ENCODE peak calls at places on chromosomes 13 and 19, in seven cellular contexts. One of them, this sample, is unnamed. For H3K4me1, the result is how much of the 10 kb centered on the place peaks cover.

GRCh38 chr13:30486230-30487074 is 20.7 kb upstream of the HMGB1 start:
- DNase-seq in A549: no peak
- DNase-seq in gastrocnemius medialis: no peak
- DNase-seq in OCI-LY7: no peak
- DNase-seq in PC-3: peak
- DNase-seq in thoracic aorta: no peak
- DNase-seq in tibial artery: no peak
- DNase-seq in this sample: no peak

GRCh38 chr13:52713894-52714293 is 25.7 kb downstream of the CNMD start:
- DNase-seq in A549: no peak
- DNase-seq in gastrocnemius medialis: peak
- DNase-seq in OCI-LY7: no peak
- DNase-seq in PC-3: no peak
- DNase-seq in thoracic aorta: no peak
- DNase-seq in tibial artery: no peak
- DNase-seq in this sample: no peak

GRCh38 chr19:53586277-53586691 is 45.5 kb upstream of the DPRX start:
- DNase-seq in A549: no peak
- DNase-seq in gastrocnemius medialis: no peak
- DNase-seq in OCI-LY7: no peak
- DNase-seq in PC-3: peak
- DNase-seq in thoracic aorta: no peak
- DNase-seq in tibial artery: no peak
- DNase-seq in this sample: no peak

GRCh38 chr13:112446347-112446861 is 70.2 kb downstream of the SPACA7 start:
- DNase-seq in A549: no peak
- DNase-seq in gastrocnemius medialis: no peak
- DNase-seq in OCI-LY7: no peak
- DNase-seq in PC-3: no peak
- DNase-seq in thoracic aorta: no peak
- DNase-seq in tibial artery: no peak
- DNase-seq in this sample: no peak

GRCh38 chr19:8615813-8616596 is 5.5 kb upstream of the ADAMTS10 start:
- DNase-seq in A549: peak
- DNase-seq in gastrocnemius medialis: no peak
- DNase-seq in OCI-LY7: peak
- DNase-seq in PC-3: peak
- DNase-seq in thoracic aorta: no peak
- DNase-seq in tibial artery: peak
- DNase-seq in this sample: peak

GRCh38 chr19:48487944-48488343 is 18.8 kb downstream of the CYTH2 start:
- DNase-seq in A549: peak
- DNase-seq in gastrocnemius medialis: peak
- DNase-seq in OCI-LY7: no peak
- DNase-seq in PC-3: peak
- DNase-seq in thoracic aorta: peak
- DNase-seq in tibial artery: peak
- DNase-seq in this sample: peak

GRCh38 chr19:41328157-41328817 is 18.3 kb downstream of the CCDC97 start:
- DNase-seq in A549: peak
- DNase-seq in gastrocnemius medialis: no peak
- DNase-seq in OCI-LY7: no peak
- DNase-seq in PC-3: no peak
- DNase-seq in thoracic aorta: no peak
- DNase-seq in tibial artery: no peak
- DNase-seq in this sample: no peak

GRCh38 chr13:27406178-27406939 is 18.1 kb upstream of the GTF3A start:
- DNase-seq in A549: peak
- DNase-seq in gastrocnemius medialis: no peak
- DNase-seq in OCI-LY7: peak
- DNase-seq in PC-3: peak
- DNase-seq in thoracic aorta: no peak
- DNase-seq in tibial artery: no peak
- DNase-seq in this sample: no peak

GRCh38 chr13:110047511-110047910 is 259.4 kb downstream of the COL4A1 start:
- DNase-seq in A549: no peak
- DNase-seq in gastrocnemius medialis: no peak
- DNase-seq in OCI-LY7: no peak
- DNase-seq in PC-3: peak
- DNase-seq in thoracic aorta: peak
- DNase-seq in tibial artery: peak
- DNase-seq in this sample: peak

GRCh38 chr13:73292127-73292526 is 233.3 kb downstream of the KLF5 start:
- DNase-seq in A549: no peak
- DNase-seq in gastrocnemius medialis: no peak
- DNase-seq in OCI-LY7: no peak
- DNase-seq in PC-3: no peak
- DNase-seq in thoracic aorta: no peak
- DNase-seq in tibial artery: no peak
- DNase-seq in this sample: no peak

GRCh38 chr13:109451726-109452125 is 334.7 kb downstream of the IRS2 start:
- DNase-seq in A549: no peak
- DNase-seq in gastrocnemius medialis: no peak
- DNase-seq in OCI-LY7: no peak
- DNase-seq in PC-3: no peak
- DNase-seq in thoracic aorta: no peak
- DNase-seq in tibial artery: no peak
- DNase-seq in this sample: no peak

GRCh38 chr19:58033741-58034475 is at the start of gene ZSCAN1:
- DNase-seq in A549: no peak
- DNase-seq in gastrocnemius medialis: peak
- DNase-seq in OCI-LY7: no peak
- DNase-seq in PC-3: no peak
- DNase-seq in thoracic aorta: no peak
- DNase-seq in tibial artery: peak
- DNase-seq in this sample: peak

GRCh38 chr19:2230807-2231533 is 5.2 kb downstream of the PLEKHJ1 start:
- DNase-seq in A549: no peak
- DNase-seq in gastrocnemius medialis: peak
- DNase-seq in OCI-LY7: no peak
- DNase-seq in PC-3: no peak
- DNase-seq in thoracic aorta: no peak
- DNase-seq in tibial artery: no peak
- DNase-seq in this sample: no peak

GRCh38 chr13:77475345-77476084 is 60.0 kb upstream of the SCEL start:
- DNase-seq in A549: no peak
- DNase-seq in gastrocnemius medialis: no peak
- DNase-seq in OCI-LY7: no peak
- DNase-seq in PC-3: no peak
- DNase-seq in thoracic aorta: no peak
- DNase-seq in tibial artery: no peak
- DNase-seq in this sample: no peak

GRCh38 chr19:5578094-5578846 is 10.5 kb upstream of the TINCR start:
- DNase-seq in A549: peak
- DNase-seq in gastrocnemius medialis: peak
- DNase-seq in OCI-LY7: peak
- DNase-seq in PC-3: peak
- DNase-seq in thoracic aorta: no peak
- DNase-seq in tibial artery: no peak
- DNase-seq in this sample: no peak

GRCh38 chr19:5579697-5580096 is 11.9 kb upstream of the TINCR start:
- DNase-seq in A549: no peak
- DNase-seq in gastrocnemius medialis: no peak
- DNase-seq in OCI-LY7: no peak
- DNase-seq in PC-3: no peak
- DNase-seq in thoracic aorta: no peak
- DNase-seq in tibial artery: no peak
- DNase-seq in this sample: no peak

GRCh38 chr19:5579286-5579685 is 11.5 kb upstream of the TINCR start:
- DNase-seq in A549: no peak
- DNase-seq in gastrocnemius medialis: no peak
- DNase-seq in OCI-LY7: no peak
- DNase-seq in PC-3: no peak
- DNase-seq in thoracic aorta: no peak
- DNase-seq in tibial artery: no peak
- DNase-seq in this sample: no peak

GRCh38 chr19:5575553-5575952 is 7.8 kb upstream of the TINCR start:
- DNase-seq in A549: no peak
- DNase-seq in gastrocnemius medialis: no peak
- DNase-seq in OCI-LY7: no peak
- DNase-seq in PC-3: no peak
- DNase-seq in thoracic aorta: no peak
- DNase-seq in tibial artery: no peak
- DNase-seq in this sample: no peak

DNA sequence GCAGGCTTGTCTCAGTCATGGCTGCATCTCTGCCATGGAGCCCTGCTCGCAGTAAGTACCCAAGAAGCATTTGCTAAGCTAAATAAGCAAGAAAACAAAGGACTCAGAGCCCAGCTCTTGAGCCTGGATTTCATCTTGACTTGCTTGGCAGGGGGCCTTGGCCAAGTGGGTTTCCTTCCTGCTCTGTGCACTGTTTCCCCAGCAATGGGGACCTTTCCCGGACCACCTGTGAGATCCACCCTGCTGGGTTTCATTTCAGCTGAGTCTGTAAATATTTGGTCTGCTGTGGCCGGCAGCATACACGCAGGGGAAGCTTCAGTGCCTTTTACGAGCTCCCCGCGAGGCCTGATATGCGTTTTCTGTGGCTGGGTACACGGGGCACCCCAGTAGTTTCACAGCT is 12.4 kb upstream of the TINCR start:
- DNase-seq in A549: no peak
- DNase-seq in gastrocnemius medialis: no peak
- DNase-seq in OCI-LY7: no peak
- DNase-seq in PC-3: no peak
- DNase-seq in thoracic aorta: no peak
- DNase-seq in tibial artery: no peak
- DNase-seq in this sample: no peak
- H3K27ac ChIP-seq in A549: no peak
- H3K27ac ChIP-seq in gastrocnemius medialis: no peak
- H3K27ac ChIP-seq in OCI-LY7: no peak
- H3K27ac ChIP-seq in PC-3: no peak
- H3K27ac ChIP-seq in thoracic aorta: no peak
- H3K27ac ChIP-seq in tibial artery: no peak
- H3K27ac ChIP-seq in this sample: no peak

DNA sequence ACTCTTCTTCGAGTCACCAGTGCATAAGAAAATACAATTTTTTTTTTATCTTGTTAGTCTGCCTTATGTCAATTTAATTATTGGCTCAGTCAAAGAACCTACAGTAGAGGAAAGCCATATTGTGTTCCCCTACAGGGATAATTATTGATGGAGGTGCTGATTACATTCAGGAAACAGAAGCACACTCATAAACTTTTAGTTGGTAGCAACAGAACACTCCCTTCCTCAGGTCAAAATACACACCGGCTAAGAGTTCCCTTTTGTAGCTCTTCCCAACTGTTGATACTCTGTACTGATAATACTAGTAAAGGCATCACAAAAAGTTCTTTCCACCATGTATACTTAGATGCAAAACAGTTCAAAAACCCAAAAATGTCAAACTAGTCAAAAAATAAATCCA is 18.4 kb downstream of the FOXO1 start:
- DNase-seq in A549: no peak
- DNase-seq in gastrocnemius medialis: no peak
- DNase-seq in OCI-LY7: no peak
- DNase-seq in PC-3: no peak
- DNase-seq in thoracic aorta: no peak
- DNase-seq in tibial artery: no peak
- DNase-seq in this sample: no peak
- H3K4me1 ChIP-seq in A549: under half
- H3K4me1 ChIP-seq in gastrocnemius medialis: half or more
- H3K4me1 ChIP-seq in OCI-LY7: half or more
- H3K4me1 ChIP-seq in PC-3: under half
- H3K4me1 ChIP-seq in thoracic aorta: under half
- H3K4me1 ChIP-seq in tibial artery: under half
- H3K4me1 ChIP-seq in this sample: under half

GRCh38 chr19:9847087-9847671 is 12.1 kb downstream of the PIN1 start:
- DNase-seq in A549: peak
- DNase-seq in gastrocnemius medialis: peak
- DNase-seq in OCI-LY7: no peak
- DNase-seq in PC-3: peak
- DNase-seq in thoracic aorta: peak
- DNase-seq in tibial artery: peak
- DNase-seq in this sample: peak
- TF ChIP-seq CTCF in A549: peak
- TF ChIP-seq CTCF in gastrocnemius medialis: no peak
- TF ChIP-seq CTCF in OCI-LY7: peak
- TF ChIP-seq CTCF in PC-3: peak
- TF ChIP-seq CTCF in thoracic aorta: peak
- TF ChIP-seq CTCF in tibial artery: peak
- TF ChIP-seq CTCF in this sample: no peak

GRCh38 chr13:50893211-50893852 is 16.3 kb upstream of the RNASEH2B start:
- DNase-seq in A549: no peak
- DNase-seq in gastrocnemius medialis: no peak
- DNase-seq in OCI-LY7: peak
- DNase-seq in PC-3: no peak
- DNase-seq in thoracic aorta: no peak
- DNase-seq in tibial artery: no peak
- DNase-seq in this sample: no peak
- H3K27ac ChIP-seq in A549: no peak
- H3K27ac ChIP-seq in gastrocnemius medialis: no peak
- H3K27ac ChIP-seq in OCI-LY7: peak
- H3K27ac ChIP-seq in PC-3: no peak
- H3K27ac ChIP-seq in thoracic aorta: no peak
- H3K27ac ChIP-seq in tibial artery: no peak
- H3K27ac ChIP-seq in this sample: no peak

DNA sequence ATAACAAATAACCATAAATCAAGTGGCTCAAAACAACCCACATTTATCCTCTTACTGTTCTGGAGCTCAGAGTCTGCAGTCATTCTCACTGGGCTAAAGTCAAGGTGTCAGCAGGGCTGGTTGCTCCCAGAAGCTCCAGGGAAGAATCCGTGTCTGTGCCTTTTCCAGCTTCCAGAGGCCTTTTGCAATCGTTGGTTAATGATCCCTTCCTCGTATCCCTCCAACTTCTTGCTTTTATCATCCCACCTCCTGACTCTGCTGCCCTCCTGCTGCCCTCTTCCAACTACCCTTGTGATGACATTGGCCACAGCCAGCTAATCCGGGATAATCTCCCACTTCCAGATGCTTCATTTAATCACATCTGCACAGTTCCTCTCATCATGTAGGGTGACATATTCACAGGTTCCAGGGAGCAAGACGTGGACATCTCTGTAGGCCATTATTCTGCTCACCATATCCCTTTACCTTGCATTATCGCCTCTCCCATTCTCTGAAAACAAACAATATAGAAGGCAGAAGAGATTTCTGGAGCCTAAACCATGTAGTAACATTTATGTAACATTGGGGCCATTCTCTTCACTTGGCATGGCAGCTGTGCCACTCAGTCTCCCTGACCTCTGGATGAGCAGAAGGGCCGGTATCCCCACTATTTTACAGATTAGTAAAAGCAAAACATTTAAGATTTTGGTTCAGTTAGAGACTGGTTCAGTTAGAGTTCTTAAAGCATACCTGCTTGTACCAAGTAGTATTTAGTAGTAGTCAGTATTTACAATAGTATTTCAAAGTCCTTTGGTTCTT is 53.5 kb downstream of the RFC3 start:
- DNase-seq in A549: no peak
- DNase-seq in gastrocnemius medialis: no peak
- DNase-seq in OCI-LY7: no peak
- DNase-seq in PC-3: no peak
- DNase-seq in thoracic aorta: no peak
- DNase-seq in tibial artery: no peak
- DNase-seq in this sample: no peak
- H3K4me1 ChIP-seq in A549: under half
- H3K4me1 ChIP-seq in gastrocnemius medialis: under half
- H3K4me1 ChIP-seq in OCI-LY7: under half
- H3K4me1 ChIP-seq in PC-3: under half
- H3K4me1 ChIP-seq in thoracic aorta: under half
- H3K4me1 ChIP-seq in tibial artery: under half
- H3K4me1 ChIP-seq in this sample: under half

This sample was measured in ascending aorta.